ENCODE peak calls at places on chromosomes 6 and 20, in four cellular contexts. One of them, this sample, is unnamed.

GRCh38 chr20:53859684-53860083 is 210.7 kb downstream of the BCAS1 start:
- DNase-seq in tibial nerve: peak
- DNase-seq in right lobe of liver: no peak
- DNase-seq in A549: no peak
- DNase-seq in this sample: no peak

GRCh38 chr6:165448210-165448609 is 138.8 kb upstream of the C6orf118 start:
- DNase-seq in tibial nerve: no peak
- DNase-seq in right lobe of liver: no peak
- DNase-seq in A549: peak
- DNase-seq in this sample: no peak

GRCh38 chr20:63091901-63092659 is 85.3 kb upstream of the BHLHE23 start:
- DNase-seq in tibial nerve: no peak
- DNase-seq in right lobe of liver: peak
- DNase-seq in A549: no peak
- DNase-seq in this sample: no peak

GRCh38 chr20:6768228-6769185 is 1.0 kb downstream of the BMP2 start:
- DNase-seq in tibial nerve: peak
- DNase-seq in right lobe of liver: peak
- DNase-seq in A549: no peak
- DNase-seq in this sample: no peak

GRCh38 chr20:10733122-10733521 is 59.3 kb upstream of the JAG1 start:
- DNase-seq in tibial nerve: no peak
- DNase-seq in right lobe of liver: no peak
- DNase-seq in A549: no peak
- DNase-seq in this sample: no peak

GRCh38 chr20:46084805-46085792 is 4.7 kb downstream of the NCOA5 start:
- DNase-seq in tibial nerve: no peak
- DNase-seq in right lobe of liver: no peak
- DNase-seq in A549: peak
- DNase-seq in this sample: no peak

GRCh38 chr6:129031051-129031599 is 148.2 kb downstream of the LAMA2 start:
- DNase-seq in tibial nerve: no peak
- DNase-seq in right lobe of liver: no peak
- DNase-seq in A549: no peak
- DNase-seq in this sample: no peak

GRCh38 chr6:16333580-16333979 is 95.2 kb downstream of the GMPR start:
- DNase-seq in tibial nerve: no peak
- DNase-seq in right lobe of liver: no peak
- DNase-seq in A549: no peak
- DNase-seq in this sample: no peak

GRCh38 chr20:61797200-61797599 is 268.5 kb downstream of the TAF4 start:
- DNase-seq in tibial nerve: no peak
- DNase-seq in right lobe of liver: no peak
- DNase-seq in A549: no peak
- DNase-seq in this sample: no peak

GRCh38 chr20:50464026-50464724 is 46.0 kb upstream of the PTPN1 start:
- DNase-seq in tibial nerve: no peak
- DNase-seq in right lobe of liver: no peak
- DNase-seq in A549: peak
- DNase-seq in this sample: peak

GRCh38 chr6:21870071-21870729 is 276.6 kb downstream of the SOX4 start:
- DNase-seq in tibial nerve: no peak
- DNase-seq in right lobe of liver: no peak
- DNase-seq in A549: no peak
- DNase-seq in this sample: no peak

GRCh38 chr20:62668441-62669027 is 26.2 kb downstream of the SLCO4A1 start:
- DNase-seq in tibial nerve: no peak
- DNase-seq in right lobe of liver: no peak
- DNase-seq in A549: peak
- DNase-seq in this sample: peak

GRCh38 chr6:32843321-32843978 is 397 bp downstream of the PSMB8 start:
- DNase-seq in tibial nerve: no peak
- DNase-seq in right lobe of liver: no peak
- DNase-seq in A549: no peak
- DNase-seq in this sample: no peak

GRCh38 chr20:25867776-25868649 is 171.4 kb upstream of the ZNF337 start:
- DNase-seq in tibial nerve: no peak
- DNase-seq in right lobe of liver: peak
- DNase-seq in A549: peak
- DNase-seq in this sample: peak

GRCh38 chr20:57062241-57062640 is 204.2 kb downstream of the BMP7 start:
- DNase-seq in tibial nerve: no peak
- DNase-seq in right lobe of liver: no peak
- DNase-seq in A549: no peak
- DNase-seq in this sample: no peak

GRCh38 chr6:13908955-13909381 is 15.8 kb upstream of the RNF182 start:
- DNase-seq in tibial nerve: no peak
- DNase-seq in right lobe of liver: no peak
- DNase-seq in A549: peak
- DNase-seq in this sample: peak

GRCh38 chr20:34427784-34428183 is 64.7 kb downstream of the ITCH start:
- DNase-seq in tibial nerve: no peak
- DNase-seq in right lobe of liver: no peak
- DNase-seq in A549: no peak
- DNase-seq in this sample: no peak

GRCh38 chr6:39702265-39702664 is 22.9 kb downstream of the KIF6 start:
- DNase-seq in tibial nerve: no peak
- DNase-seq in right lobe of liver: no peak
- DNase-seq in A549: no peak
- DNase-seq in this sample: no peak

GRCh38 chr6:108712946-108713345 is 135.3 kb upstream of the ARMC2 start:
- DNase-seq in tibial nerve: no peak
- DNase-seq in right lobe of liver: no peak
- DNase-seq in A549: no peak
- DNase-seq in this sample: no peak

GRCh38 chr6:155201461-155202226 is 62.2 kb upstream of the CLDN20 start:
- DNase-seq in tibial nerve: no peak
- DNase-seq in right lobe of liver: no peak
- DNase-seq in A549: no peak
- DNase-seq in this sample: no peak

GRCh38 chr6:157317129-157317814 is 6.0 kb downstream of the TMEM242 start:
- DNase-seq in tibial nerve: peak
- DNase-seq in right lobe of liver: no peak
- DNase-seq in A549: peak
- DNase-seq in this sample: no peak

GRCh38 chr20:56778765-56779195 is 149.7 kb downstream of the TFAP2C start:
- DNase-seq in tibial nerve: no peak
- DNase-seq in right lobe of liver: no peak
- DNase-seq in A549: no peak
- DNase-seq in this sample: no peak

GRCh38 chr6:127077886-127078285 is 40.6 kb upstream of the RSPO3 start:
- DNase-seq in tibial nerve: no peak
- DNase-seq in right lobe of liver: no peak
- DNase-seq in A549: no peak
- DNase-seq in this sample: no peak

GRCh38 chr20:24289737-24290481 is 179.5 kb upstream of the SYNDIG1 start:
- DNase-seq in tibial nerve: no peak
- DNase-seq in right lobe of liver: no peak
- DNase-seq in A549: no peak
- DNase-seq in this sample: no peak

GRCh38 chr20:51190783-51191180 is 167.9 kb upstream of the KCNG1 start:
- DNase-seq in tibial nerve: no peak
- DNase-seq in right lobe of liver: no peak
- DNase-seq in A549: no peak
- DNase-seq in this sample: no peak

GRCh38 chr6:48916523-48917050 is 546.5 kb downstream of the MMUT start:
- DNase-seq in tibial nerve: no peak
- DNase-seq in right lobe of liver: no peak
- DNase-seq in A549: no peak
- DNase-seq in this sample: no peak

DNA sequence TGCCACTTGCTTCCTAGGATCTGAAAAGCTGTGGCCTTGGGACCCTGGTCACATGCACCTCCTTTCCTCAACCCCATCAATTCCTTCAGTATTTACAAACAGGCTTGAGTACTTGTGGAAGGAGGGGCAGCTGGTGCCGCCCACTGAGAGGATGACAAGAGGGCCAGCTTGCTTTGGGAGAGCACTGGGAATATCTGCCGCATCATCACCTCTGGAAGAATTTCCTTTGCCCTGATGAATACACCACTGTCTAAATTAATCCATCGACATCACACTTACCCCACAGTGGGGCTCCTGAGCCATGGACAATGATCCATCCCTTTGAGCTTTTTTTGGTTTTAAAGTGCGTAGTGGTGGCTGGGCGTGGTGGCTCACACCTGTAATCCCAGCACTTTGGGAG is 25.9 kb downstream of the TBC1D20 start:
- DNase-seq in tibial nerve: no peak
- DNase-seq in right lobe of liver: no peak
- DNase-seq in A549: no peak
- DNase-seq in this sample: no peak
- H3K27ac ChIP-seq in tibial nerve: no peak
- H3K27ac ChIP-seq in right lobe of liver: no peak
- H3K27ac ChIP-seq in A549: no peak
- H3K27ac ChIP-seq in this sample: no peak

GRCh38 chr6:24824142-24824755 is 25.5 kb upstream of the ARMH2 start:
- DNase-seq in tibial nerve: no peak
- DNase-seq in right lobe of liver: no peak
- DNase-seq in A549: no peak
- DNase-seq in this sample: no peak

GRCh38 chr6:24825130-24825630 is 26.5 kb upstream of the ARMH2 start:
- DNase-seq in tibial nerve: no peak
- DNase-seq in right lobe of liver: no peak
- DNase-seq in A549: no peak
- DNase-seq in this sample: no peak

GRCh38 chr6:24827970-24828369 is 29.3 kb upstream of the ARMH2 start:
- DNase-seq in tibial nerve: no peak
- DNase-seq in right lobe of liver: no peak
- DNase-seq in A549: no peak
- DNase-seq in this sample: no peak

GRCh38 chr6:24829657-24830056 is 30.9 kb upstream of the ARMH2 start:
- DNase-seq in tibial nerve: no peak
- DNase-seq in right lobe of liver: no peak
- DNase-seq in A549: no peak
- DNase-seq in this sample: no peak

GRCh38 chr6:24827162-24827561 is 28.4 kb upstream of the ARMH2 start:
- DNase-seq in tibial nerve: no peak
- DNase-seq in right lobe of liver: no peak
- DNase-seq in A549: no peak
- DNase-seq in this sample: no peak
- H3K4me3 ChIP-seq in tibial nerve: no peak
- H3K4me3 ChIP-seq in right lobe of liver: no peak
- H3K4me3 ChIP-seq in A549: no peak
- H3K4me3 ChIP-seq in this sample: no peak

DNA sequence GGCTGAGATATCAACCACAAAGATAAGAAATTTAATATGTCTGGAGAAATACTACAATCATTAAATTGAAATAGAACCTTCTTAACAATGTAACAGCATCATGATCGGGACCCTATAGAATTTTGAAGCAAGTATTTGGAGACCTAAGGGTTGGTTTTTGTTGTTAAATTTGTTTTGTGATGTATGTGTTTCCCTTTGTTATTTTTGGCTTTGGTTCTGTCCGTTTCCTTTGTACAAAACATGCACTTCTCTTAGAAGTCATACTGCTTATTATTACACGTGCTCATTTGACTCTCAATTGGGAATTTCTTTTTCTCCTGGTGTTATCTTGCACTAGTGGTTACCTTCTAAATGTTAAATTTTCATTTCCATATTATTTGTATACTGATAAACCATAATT is 4.0 kb upstream of the PLN start:
- DNase-seq in tibial nerve: no peak
- DNase-seq in right lobe of liver: no peak
- DNase-seq in A549: no peak
- DNase-seq in this sample: no peak
- H3K27ac ChIP-seq in tibial nerve: no peak
- H3K27ac ChIP-seq in right lobe of liver: no peak
- H3K27ac ChIP-seq in A549: no peak
- H3K27ac ChIP-seq in this sample: no peak

DNA sequence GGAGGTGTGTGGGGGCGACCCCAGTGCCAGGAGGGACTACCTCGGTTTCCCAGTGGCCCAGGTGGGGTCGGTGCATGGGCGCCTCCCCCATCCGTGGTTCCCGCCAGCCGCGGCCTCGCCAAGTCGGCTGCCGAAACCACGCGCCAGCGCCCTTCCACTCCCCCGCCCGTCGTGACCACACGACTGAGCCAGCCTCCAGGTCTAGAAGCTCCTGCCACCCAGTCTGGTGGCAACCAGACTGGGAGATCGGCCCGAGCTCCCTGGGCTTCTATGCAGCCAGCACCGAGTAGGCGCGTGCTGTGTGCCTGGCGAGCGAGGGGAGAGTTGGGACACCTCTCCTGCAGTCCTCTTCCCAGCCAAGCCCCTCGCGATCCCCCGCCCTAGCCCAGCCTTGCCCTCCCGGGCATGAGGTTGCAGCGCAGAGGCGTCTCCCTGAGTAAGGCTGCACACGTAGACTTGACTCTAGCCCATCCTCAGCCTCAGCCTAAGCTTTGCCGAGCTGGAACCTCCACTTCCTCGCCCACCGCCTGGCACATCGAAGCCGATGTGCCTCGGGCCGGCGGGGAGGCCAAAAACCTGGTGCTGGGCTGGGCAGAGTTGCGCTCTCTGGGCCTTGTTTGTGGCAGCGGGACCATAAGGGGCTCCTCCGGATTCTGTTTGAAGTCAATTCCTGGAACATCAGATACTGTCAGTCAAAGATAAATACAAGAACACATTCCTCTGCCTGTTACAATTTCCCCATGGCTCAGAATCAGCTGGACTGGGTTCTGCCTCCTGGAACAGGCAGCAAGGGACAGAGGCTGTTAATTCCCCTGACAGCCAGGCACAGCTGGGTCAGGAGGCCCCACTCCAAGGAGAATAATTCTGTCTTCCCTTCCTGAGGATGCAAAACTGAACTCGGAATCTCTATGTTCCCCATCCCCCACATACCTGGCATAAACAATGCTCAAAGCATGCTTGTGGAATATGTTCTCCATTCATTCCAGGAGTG is 1.5 kb upstream of the CPNE5 start:
- DNase-seq in tibial nerve: no peak
- DNase-seq in right lobe of liver: no peak
- DNase-seq in A549: no peak
- DNase-seq in this sample: peak
- H3K4me3 ChIP-seq in tibial nerve: no peak
- H3K4me3 ChIP-seq in right lobe of liver: no peak
- H3K4me3 ChIP-seq in A549: no peak
- H3K4me3 ChIP-seq in this sample: peak

GRCh38 chr6:145904878-145905277 is 59.3 kb downstream of the SHPRH start:
- DNase-seq in tibial nerve: no peak
- DNase-seq in right lobe of liver: no peak
- DNase-seq in A549: no peak
- DNase-seq in this sample: no peak
- H3K27ac ChIP-seq in tibial nerve: no peak
- H3K27ac ChIP-seq in right lobe of liver: no peak
- H3K27ac ChIP-seq in A549: no peak
- H3K27ac ChIP-seq in this sample: no peak

GRCh38 chr20:58854638-58855471 is 2.3 kb downstream of the GNAS start:
- DNase-seq in tibial nerve: no peak
- DNase-seq in right lobe of liver: no peak
- DNase-seq in A549: no peak
- DNase-seq in this sample: no peak
- H3K4me3 ChIP-seq in tibial nerve: peak
- H3K4me3 ChIP-seq in right lobe of liver: no peak
- H3K4me3 ChIP-seq in A549: no peak
- H3K4me3 ChIP-seq in this sample: peak

This sample was measured in effector memory CD4-positive, alpha-beta T cell.